ENCODE peak calls at places on chromosomes 4 and X, in ten cellular contexts. G is astrocyte of the cerebellum; Y is astrocyte of the spinal cord; D is A549; T is aorta; W is GM06990; O is NCI-H510A; C is ecto neural progenitor cell; L is activated naive CD8-positive, alpha-beta T cell treated with anti-CD3 and anti-CD28 coated beads, Interleukin-2, amount 50 U/mL, for 24 hours; Q is HT1080. J is an unnamed sample.

GRCh38 chrX:23828894-23829293 is 45.9 kb downstream of the SAT1 start:
- DNase-seq in G (no peak), Y (no peak), D (no peak), T (no peak), W (no peak), O (no peak), C (no peak), L (no peak), Q (no peak), J (no peak)

GRCh38 chrX:15143825-15144121 is 126.1 kb downstream of the ASB9 start:
- DNase-seq in G (no peak), Y (no peak), D (no peak), T (no peak), W (no peak), O (no peak), C (no peak), L (no peak), Q (no peak), J (no peak)

GRCh38 chr4:177879851-177880250 is 437.6 kb upstream of the AGA start:
- DNase-seq in G (no peak), Y (no peak), D (peak), T (no peak), W (no peak), O (no peak), C (no peak), L (no peak), Q (peak), J (no peak)

GRCh38 chr4:187840814-187841213 is 154.8 kb upstream of the ZFP42 start:
- DNase-seq in G (no peak), Y (no peak), D (peak), T (no peak), W (no peak), O (no peak), C (no peak), L (no peak), Q (peak), J (no peak)

GRCh38 chrX:85941275-85941674 is 106.1 kb downstream of the CHM start:
- DNase-seq in G (no peak), Y (no peak), D (no peak), T (no peak), W (no peak), O (no peak), C (no peak), L (no peak), Q (no peak), J (no peak)

GRCh38 chr4:45036677-45037076 is 310.3 kb upstream of the GNPDA2 start:
- DNase-seq in G (no peak), Y (no peak), D (no peak), T (no peak), W (no peak), O (no peak), C (no peak), L (no peak), Q (peak), J (no peak)

GRCh38 chr4:120995611-120996010 is 73.1 kb upstream of the PRDM5 start:
- DNase-seq in G (no peak), Y (peak), D (no peak), T (no peak), W (no peak), O (no peak), C (no peak), L (no peak), Q (no peak), J (no peak)

GRCh38 chr4:85475631-85476233 is 782 bp downstream of the ARHGAP24 start:
- DNase-seq in G (no peak), Y (peak), D (peak), T (no peak), W (no peak), O (peak), C (peak), L (no peak), Q (no peak), J (no peak)

GRCh38 chrX:132837971-132838370 is 120.5 kb downstream of the HS6ST2 start:
- DNase-seq in G (no peak), Y (no peak), D (no peak), T (no peak), W (no peak), O (no peak), C (no peak), L (no peak), Q (no peak), J (no peak)

GRCh38 chrX:55522577-55523254 is 33.1 kb upstream of the USP51 start:
- DNase-seq in G (no peak), Y (no peak), D (no peak), T (peak), W (no peak), O (no peak), C (no peak), L (no peak), Q (no peak), J (no peak)

GRCh38 chrX:136147966-136148365 is 633 bp downstream of the FHL1 start:
- DNase-seq in G (no peak), Y (no peak), D (no peak), T (peak), W (no peak), O (no peak), C (no peak), L (peak), Q (no peak), J (peak)

GRCh38 chrX:8803326-8803725 is 2.1 kb upstream of the FAM9A start:
- DNase-seq in G (no peak), Y (no peak), D (no peak), T (no peak), W (no peak), O (no peak), C (no peak), L (no peak), Q (peak), J (no peak)

GRCh38 chrX:14476169-14476568 is 53.2 kb upstream of the GLRA2 start:
- DNase-seq in G (no peak), Y (peak), D (no peak), T (no peak), W (no peak), O (no peak), C (no peak), L (no peak), Q (no peak), J (no peak)

GRCh38 chr4:86685401-86685800 is 91.3 kb downstream of the PTPN13 start:
- DNase-seq in G (no peak), Y (no peak), D (peak), T (no peak), W (no peak), O (no peak), C (no peak), L (no peak), Q (no peak), J (no peak)

GRCh38 chr4:88110826-88111225 is 47.6 kb downstream of the ABCG2 start:
- DNase-seq in G (no peak), Y (no peak), D (peak), T (no peak), W (no peak), O (no peak), C (no peak), L (no peak), Q (no peak), J (no peak)

GRCh38 chrX:10190367-10190766 is 33.6 kb downstream of the CLCN4 start:
- DNase-seq in G (peak), Y (peak), D (peak), T (no peak), W (no peak), O (peak), C (no peak), L (no peak), Q (peak), J (no peak)

GRCh38 chrX:12304261-12304660 is 166.0 kb downstream of the FRMPD4 start:
- DNase-seq in G (no peak), Y (no peak), D (no peak), T (no peak), W (no peak), O (no peak), C (no peak), L (no peak), Q (no peak), J (no peak)

GRCh38 chr4:16439003-16439402 is 212.7 kb upstream of the TAPT1 start:
- DNase-seq in G (no peak), Y (no peak), D (no peak), T (no peak), W (no peak), O (no peak), C (no peak), L (no peak), Q (no peak), J (no peak)

GRCh38 chr4:6308890-6309643 is 39.4 kb downstream of the WFS1 start:
- DNase-seq in G (no peak), Y (no peak), D (peak), T (no peak), W (no peak), O (no peak), C (peak), L (peak), Q (peak), J (no peak)

GRCh38 chr4:137312257-137312656 is 220.0 kb downstream of the PCDH18 start:
- DNase-seq in G (peak), Y (peak), D (no peak), T (no peak), W (no peak), O (no peak), C (no peak), L (no peak), Q (no peak), J (no peak)